ENCODE peak calls at places on chromosomes 13 and 19, in four cellular contexts. R is K562, E is HepG2, L is GM12878. O is an unnamed sample.

GRCh38 chr13:41597348-41598041 is 140.1 kb downstream of the RGCC start:
- DNase-seq in R (no peak), E (no peak), L (no peak), O (no peak)

GRCh38 chr19:32177686-32178085 is 167.7 kb upstream of the ZNF507 start:
- DNase-seq in R (no peak), E (no peak), L (no peak), O (no peak)

GRCh38 chr13:89518289-89519077 is 1829.0 kb upstream of the MIR17HG start:
- DNase-seq in R (no peak), E (no peak), L (no peak), O (no peak)

GRCh38 chr19:3146677-3147100 is 10.9 kb downstream of the GNA15 start:
- DNase-seq in R (peak), E (peak), L (no peak), O (peak)

GRCh38 chr13:73827434-73827833 is 306.8 kb downstream of the KLF12 start:
- DNase-seq in R (no peak), E (no peak), L (no peak), O (no peak)

GRCh38 chr19:3366761-3367571 is 583 bp downstream of the NFIC start:
- DNase-seq in R (peak), E (no peak), L (no peak), O (no peak)

GRCh38 chr19:18711893-18712292 is 28.4 kb downstream of the CRTC1 start:
- DNase-seq in R (no peak), E (no peak), L (no peak), O (no peak)

GRCh38 chr19:33849551-33850147 is 53.0 kb downstream of the KCTD15 start:
- DNase-seq in R (no peak), E (no peak), L (no peak), O (no peak)

GRCh38 chr19:31517466-31518180 is 168.4 kb upstream of the TSHZ3 start:
- DNase-seq in R (no peak), E (no peak), L (no peak), O (no peak)

GRCh38 chr13:33326723-33327122 is 41.2 kb upstream of the STARD13 start:
- DNase-seq in R (no peak), E (no peak), L (no peak), O (no peak)

GRCh38 chr19:36009633-36010379 is 1.2 kb upstream of the SYNE4 start:
- DNase-seq in R (no peak), E (no peak), L (no peak), O (no peak)

GRCh38 chr13:34847751-34848150 is 94.3 kb upstream of the NBEA start:
- DNase-seq in R (no peak), E (no peak), L (no peak), O (no peak)

GRCh38 chr13:109858319-109858718 is 71.9 kb upstream of the IRS2 start:
- DNase-seq in R (no peak), E (no peak), L (no peak), O (no peak)

GRCh38 chr13:76892488-76892887 is 6.3 kb upstream of the KCTD12 start:
- DNase-seq in R (no peak), E (no peak), L (no peak), O (no peak)

GRCh38 chr19:11355160-11356073 is at the start of gene PLPPR2:
- DNase-seq in R (peak), E (peak), L (peak), O (peak)

GRCh38 chr19:1412323-1412923 is 5.0 kb downstream of the DAZAP1 start:
- DNase-seq in R (no peak), E (no peak), L (no peak), O (no peak)

GRCh38 chr13:77543711-77544110 is 8.2 kb downstream of the SCEL start:
- DNase-seq in R (no peak), E (no peak), L (no peak), O (no peak)

GRCh38 chr13:106100261-106100919 is 435.1 kb downstream of the EFNB2 start:
- DNase-seq in R (no peak), E (no peak), L (no peak), O (no peak)

GRCh38 chr13:42078113-42078769 is 29.8 kb downstream of the DGKH start:
- DNase-seq in R (no peak), E (peak), L (no peak), O (no peak)

GRCh38 chr13:30673669-30674521 is 56.2 kb downstream of the USPL1 start:
- DNase-seq in R (peak), E (peak), L (peak), O (peak)

GRCh38 chr13:59178344-59178743 is 985.4 kb downstream of the DIAPH3 start:
- DNase-seq in R (no peak), E (no peak), L (no peak), O (no peak)

GRCh38 chr13:50128406-50129048 is 113.3 kb downstream of the KCNRG start:
- DNase-seq in R (no peak), E (no peak), L (no peak), O (no peak)

GRCh38 chr13:52767949-52768516 is 28.4 kb upstream of the CNMD start:
- DNase-seq in R (no peak), E (no peak), L (no peak), O (no peak)

GRCh38 chr19:9945319-9945966 is 9.1 kb upstream of the OLFM2 start:
- DNase-seq in R (peak), E (peak), L (no peak), O (peak)

GRCh38 chr13:110312669-110313031 is 5.6 kb downstream of the COL4A2 start:
- DNase-seq in R (no peak), E (no peak), L (no peak), O (no peak)

GRCh38 chr19:639251-640155 is at the start of gene FGF22:
- DNase-seq in R (peak), E (peak), L (no peak), O (peak)

GRCh38 chr19:19746286-19747213 is 13.6 kb upstream of the ZNF14 start:
- DNase-seq in R (no peak), E (no peak), L (no peak), O (peak)

GRCh38 chr19:44112802-44113137 is 429 bp upstream of the ZNF225 start:
- DNase-seq in R (no peak), E (no peak), L (no peak), O (no peak)

GRCh38 chr13:29436291-29436690 is 159.2 kb downstream of the SLC7A1 start:
- DNase-seq in R (no peak), E (no peak), L (no peak), O (no peak)

GRCh38 chr13:40519637-40520036 is 146.8 kb downstream of the FOXO1 start:
- DNase-seq in R (no peak), E (no peak), L (no peak), O (peak)

GRCh38 chr19:2270157-2270571 is 11.8 kb downstream of the PEAK3 start:
- DNase-seq in R (peak), E (no peak), L (no peak), O (no peak)

GRCh38 chr13:105990256-105990958 is 545.1 kb downstream of the EFNB2 start:
- DNase-seq in R (no peak), E (no peak), L (no peak), O (no peak)

GRCh38 chr19:7522923-7523667 is 671 bp downstream of the MCOLN1 start:
- DNase-seq in R (no peak), E (peak), L (no peak), O (no peak)
- TF ChIP-seq BHLHE40 in R (peak), E (no peak), L (no peak), O (no peak)

GRCh38 chr13:95002126-95002525 is 289.8 kb upstream of the SOX21 start:
- DNase-seq in R (peak), E (peak), L (no peak), O (no peak)

GRCh38 chr13:94999871-95000270 is 287.5 kb upstream of the SOX21 start:
- DNase-seq in R (no peak), E (no peak), L (no peak), O (no peak)

GRCh38 chr13:95002968-95003813 is 290.8 kb upstream of the SOX21 start:
- DNase-seq in R (no peak), E (no peak), L (no peak), O (no peak)

GRCh38 chr13:95007322-95007721 is 293.9 kb downstream of the ABCC4 start:
- DNase-seq in R (peak), E (no peak), L (no peak), O (no peak)

DNA sequence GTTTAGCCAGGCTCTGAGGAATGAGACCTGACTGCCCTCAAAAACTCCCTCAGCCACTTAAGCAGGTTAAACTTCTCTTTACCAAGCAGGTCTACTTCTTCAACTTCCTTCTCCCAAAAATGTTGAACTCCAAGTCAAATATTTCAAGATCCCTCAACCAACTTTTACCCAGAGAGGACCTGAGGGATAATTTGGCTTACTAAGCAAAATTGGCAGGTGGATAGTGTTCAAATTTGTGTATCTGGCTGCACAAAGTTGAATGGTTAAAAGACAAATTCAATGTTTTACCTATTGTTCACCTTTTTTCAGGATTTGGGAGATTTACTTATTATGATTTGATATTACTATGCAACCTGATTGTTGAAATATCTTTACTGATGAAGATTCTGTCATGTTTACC is 293.0 kb upstream of the SOX21 start:
- DNase-seq in R (no peak), E (no peak), L (no peak), O (no peak)
- TF ChIP-seq FOXM1 in R (no peak), E (no peak), L (no peak), O (no peak)

GRCh38 chr13:51519839-51520238 is 64.4 kb upstream of the WDFY2 start:
- DNase-seq in R (no peak), E (peak), L (no peak), O (no peak)
- TF ChIP-seq SP1 in R (no peak), E (no peak), L (no peak), O (no peak)

GRCh38 chr13:108283110-108283509 is 13.6 kb downstream of the TNFSF13B start:
- DNase-seq in R (no peak), E (no peak), L (no peak), O (no peak)
- TF ChIP-seq BHLHE40 in R (no peak), E (no peak), L (no peak), O (no peak)

GRCh38 chr13:79285159-79285558 is 120.9 kb downstream of the RBM26 start:
- DNase-seq in R (no peak), E (no peak), L (no peak), O (no peak)
- TF ChIP-seq FOXM1 in R (no peak), E (no peak), L (no peak), O (no peak)

GRCh38 chr19:45137179-45137761 is 23.5 kb downstream of the NKPD1 start:
- DNase-seq in R (no peak), E (no peak), L (peak), O (no peak)

GRCh38 chr19:45139286-45140143 is 21.3 kb downstream of the NKPD1 start:
- DNase-seq in R (no peak), E (no peak), L (no peak), O (no peak)

GRCh38 chr19:45135176-45135575 is 25.6 kb downstream of the NKPD1 start:
- DNase-seq in R (no peak), E (no peak), L (no peak), O (no peak)

GRCh38 chr19:45138303-45138751 is 22.5 kb downstream of the NKPD1 start:
- DNase-seq in R (peak), E (no peak), L (no peak), O (no peak)

DNA sequence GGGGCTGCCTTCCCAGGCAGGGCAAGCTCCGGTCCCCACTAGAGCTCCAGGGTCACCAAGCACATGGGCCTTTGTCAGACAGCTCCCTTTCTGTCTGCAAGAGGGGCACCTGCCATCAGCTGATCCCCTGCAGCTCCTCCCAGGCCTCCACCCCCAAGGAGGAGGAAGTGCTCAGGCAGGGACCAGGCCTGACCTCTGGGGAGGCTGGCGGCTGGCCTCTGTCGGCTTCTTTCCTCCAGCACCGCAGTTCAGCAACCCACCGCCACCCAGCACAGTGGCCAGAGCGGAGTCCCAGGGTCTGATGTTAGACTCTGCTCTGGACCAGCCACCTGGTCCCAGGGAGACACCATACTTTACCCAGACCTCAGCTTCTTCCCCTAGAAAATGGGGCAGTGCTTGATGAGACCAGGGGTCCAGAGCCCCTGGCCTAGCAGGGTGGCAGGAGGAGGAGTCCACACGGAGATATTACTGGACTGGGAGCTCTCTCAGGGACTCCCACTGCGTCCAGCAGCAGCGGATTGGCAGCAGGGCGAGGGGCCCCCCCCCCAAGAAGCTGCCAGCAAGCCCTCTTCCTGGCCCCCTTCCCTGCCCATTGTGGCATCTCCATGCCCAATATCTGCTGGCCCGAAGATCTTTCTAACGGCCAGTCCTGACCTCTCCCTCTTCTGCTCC is 24.1 kb downstream of the NKPD1 start:
- DNase-seq in R (no peak), E (no peak), L (no peak), O (no peak)
- TF ChIP-seq SP1 in R (no peak), E (no peak), L (no peak), O (no peak)

GRCh38 chr13:75482070-75482819 is at the start of gene TBC1D4:
- DNase-seq in R (peak), E (peak), L (peak), O (peak)
- TF ChIP-seq BHLHE40 in R (no peak), E (no peak), L (peak), O (no peak)

GRCh38 chr13:99086149-99086868 is 108.4 kb upstream of the DOCK9 start:
- DNase-seq in R (peak), E (no peak), L (no peak), O (peak)

GRCh38 chr13:99085846-99086148 is 107.9 kb upstream of the DOCK9 start:
- DNase-seq in R (no peak), E (no peak), L (no peak), O (no peak)

GRCh38 chr13:99087130-99087953 is 109.5 kb upstream of the DOCK9 start:
- DNase-seq in R (peak), E (peak), L (peak), O (peak)

GRCh38 chr13:99087954-99088491 is 110.2 kb upstream of the DOCK9 start:
- DNase-seq in R (peak), E (no peak), L (no peak), O (no peak)

DNA sequence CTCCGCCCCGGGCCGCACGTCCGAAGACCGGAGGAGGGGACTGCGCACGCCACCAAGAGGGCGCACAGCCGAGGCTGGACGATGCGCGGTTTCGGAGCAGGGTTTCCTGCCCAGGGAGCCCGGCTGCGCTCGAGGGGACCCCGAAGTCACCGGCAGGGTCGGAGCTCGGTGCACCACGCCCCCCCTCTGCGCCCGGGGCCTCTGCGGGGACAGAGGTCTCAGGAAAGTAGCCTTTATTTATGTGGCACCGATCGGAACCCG is 108.9 kb upstream of the DOCK9 start:
- DNase-seq in R (no peak), E (no peak), L (no peak), O (no peak)
- TF ChIP-seq FOXM1 in R (no peak), E (no peak), L (no peak), O (no peak)

DNA sequence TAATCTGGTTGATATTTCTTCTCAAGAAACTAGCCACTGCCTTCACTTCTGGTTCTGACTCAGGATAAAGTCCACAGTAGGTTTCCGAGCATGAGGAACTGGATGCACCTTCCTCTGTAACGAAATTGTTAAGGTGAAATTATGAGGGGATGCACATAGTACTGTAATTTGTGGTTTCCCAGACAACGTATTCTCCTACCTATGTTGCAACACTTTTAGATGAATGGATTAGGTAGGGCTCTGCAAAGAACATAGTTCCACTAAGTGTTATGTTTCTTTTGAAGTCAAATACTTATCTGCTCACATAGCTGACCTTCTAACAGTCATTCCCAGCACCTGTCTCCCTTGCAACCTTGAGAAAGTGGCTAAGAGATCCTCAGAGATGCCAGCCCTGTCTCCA is 5.7 kb upstream of the ZC3H13 start:
- DNase-seq in R (no peak), E (no peak), L (no peak), O (no peak)
- TF ChIP-seq SP1 in R (no peak), E (no peak), L (no peak), O (no peak)

GRCh38 chr13:27599845-27600553 is 20.3 kb downstream of the LNX2 start:
- DNase-seq in R (peak), E (peak), L (no peak), O (peak)
- TF ChIP-seq BHLHE40 in R (no peak), E (no peak), L (no peak), O (no peak)